ENCODE peak calls at places on chromosome 6, in ten cellular contexts. Z is SJSA1; L is NCI-H748 treated with DMSO at 0.1 percent for 48 hours; W is cardiac fibroblast; E is stimulated activated CD4-positive, alpha-beta T cell treated with anti-CD3 and anti-CD28 coated beads, Interleukin-15, amount 100 ng/mL, for 24 hours; G is activated gamma-delta T cell; S is NCI-H1092 treated with DMSO at 0.1 percent for 48 hours; N is GM19239; T is left ventricle myocardium superior; D is GM04504. Y is an unnamed sample.

GRCh38 chr6:17442196-17442595 is 48.8 kb downstream of the CAP2 start:
- DNase-seq in Z (no peak), L (no peak), W (no peak), E (no peak), G (no peak), S (no peak), N (no peak), T (no peak), D (no peak), Y (no peak)

GRCh38 chr6:85113934-85114582 is 335.8 kb upstream of the NT5E start:
- DNase-seq in Z (no peak), L (peak; percentile 52), W (peak; percentile 89), E (no peak), G (no peak), S (no peak), N (no peak), T (peak; percentile 26), D (no peak), Y (no peak)

GRCh38 chr6:50849016-50849748 is 30.5 kb downstream of the TFAP2B start:
- DNase-seq in Z (no peak), L (no peak), W (no peak), E (no peak), G (no peak), S (no peak), N (no peak), T (no peak), D (no peak), Y (no peak)

GRCh38 chr6:150099953-150100352 is 31.0 kb upstream of the ULBP3 start:
- DNase-seq in Z (no peak), L (no peak), W (no peak), E (no peak), G (no peak), S (no peak), N (no peak), T (no peak), D (no peak), Y (no peak)

GRCh38 chr6:154154389-154154967 is 115.4 kb downstream of the OPRM1 start:
- DNase-seq in Z (peak; percentile 46), L (peak; percentile 60), W (peak; percentile 85), E (peak; percentile 75), G (no peak), S (peak; percentile 75), N (no peak), T (no peak), D (peak; percentile 21), Y (peak; percentile 10)

GRCh38 chr6:100078509-100078908 is 84.5 kb upstream of the MCHR2 start:
- DNase-seq in Z (peak; percentile 43), L (no peak), W (peak; percentile 17), E (peak; percentile 3), G (no peak), S (no peak), N (no peak), T (no peak), D (no peak), Y (no peak)

GRCh38 chr6:31356216-31356945 is 598 bp downstream of the HLA-B start:
- DNase-seq in Z (no peak), L (no peak), W (no peak), E (peak; percentile 62), G (peak; percentile 41), S (no peak), N (no peak), T (peak; percentile 49), D (peak; percentile 22), Y (no peak)

GRCh38 chr6:39753745-39754084 is 28.5 kb upstream of the KIF6 start:
- DNase-seq in Z (no peak), L (no peak), W (peak; percentile 71), E (no peak), G (no peak), S (no peak), N (no peak), T (peak; percentile 32), D (peak; percentile 6), Y (no peak)

GRCh38 chr6:156697224-156697623 is 80.0 kb upstream of the ARID1B start:
- DNase-seq in Z (no peak), L (no peak), W (no peak), E (no peak), G (no peak), S (no peak), N (no peak), T (no peak), D (no peak), Y (no peak)

GRCh38 chr6:75126518-75126917 is 79.3 kb downstream of the COL12A1 start:
- DNase-seq in Z (no peak), L (no peak), W (no peak), E (no peak), G (no peak), S (no peak), N (no peak), T (no peak), D (no peak), Y (no peak)

GRCh38 chr6:30880563-30881252 is 3.6 kb upstream of the DDR1 start:
- DNase-seq in Z (no peak), L (peak; percentile 62), W (no peak), E (no peak), G (no peak), S (peak; percentile 43), N (no peak), T (no peak), D (no peak), Y (no peak)

GRCh38 chr6:20542927-20543602 is 8.8 kb downstream of the CDKAL1 start:
- DNase-seq in Z (peak; percentile 55), L (peak; percentile 99), W (peak; percentile 87), E (peak; percentile 35), G (no peak), S (no peak), N (peak; percentile 25), T (no peak), D (no peak), Y (no peak)

GRCh38 chr6:9583946-9584345 is 830.9 kb downstream of the TFAP2A start:
- DNase-seq in Z (no peak), L (no peak), W (no peak), E (no peak), G (no peak), S (no peak), N (no peak), T (no peak), D (no peak), Y (no peak)

GRCh38 chr6:71336901-71337300 is 48.3 kb downstream of the OGFRL1 start:
- DNase-seq in Z (no peak), L (no peak), W (no peak), E (no peak), G (no peak), S (no peak), N (no peak), T (no peak), D (no peak), Y (no peak)

GRCh38 chr6:84222426-84222825 is 5.0 kb downstream of the CEP162 start:
- DNase-seq in Z (no peak), L (no peak), W (no peak), E (no peak), G (no peak), S (no peak), N (no peak), T (no peak), D (no peak), Y (no peak)

GRCh38 chr6:133240511-133241087 is 558 bp upstream of the EYA4 start:
- DNase-seq in Z (peak; percentile 8), L (no peak), W (peak; percentile 13), E (no peak), G (no peak), S (peak; percentile 49), N (no peak), T (peak; percentile 68), D (no peak), Y (no peak)

GRCh38 chr6:167300902-167301425 is 9.8 kb downstream of the UNC93A start:
- DNase-seq in Z (no peak), L (no peak), W (no peak), E (no peak), G (no peak), S (no peak), N (no peak), T (no peak), D (no peak), Y (no peak)

GRCh38 chr6:13762648-13763441 is 51.2 kb upstream of the RANBP9 start:
- DNase-seq in Z (peak; percentile 50), L (no peak), W (peak; percentile 90), E (peak; percentile 38), G (no peak), S (peak; percentile 5), N (no peak), T (no peak), D (peak; percentile 85), Y (no peak)

GRCh38 chr6:31171931-31172882 is 1.7 kb upstream of the POU5F1 start:
- DNase-seq in Z (no peak), L (no peak), W (no peak), E (no peak), G (no peak), S (no peak), N (no peak), T (no peak), D (no peak), Y (no peak)

GRCh38 chr6:17490724-17491123 is 97.3 kb downstream of the CAP2 start:
- DNase-seq in Z (no peak), L (no peak), W (no peak), E (no peak), G (no peak), S (peak; percentile 9), N (no peak), T (no peak), D (no peak), Y (peak; percentile 95)

GRCh38 chr6:2412731-2413130 is 167.3 kb upstream of the GMDS start:
- DNase-seq in Z (no peak), L (no peak), W (peak; percentile 24), E (no peak), G (no peak), S (no peak), N (no peak), T (no peak), D (no peak), Y (no peak)

GRCh38 chr6:43759157-43759925 is 10.7 kb upstream of the VEGFA start:
- DNase-seq in Z (no peak), L (no peak), W (no peak), E (no peak), G (no peak), S (no peak), N (no peak), T (no peak), D (no peak), Y (no peak)

GRCh38 chr6:43269273-43270007 is 26.2 kb downstream of the TTBK1 start:
- DNase-seq in Z (peak; percentile 68), L (no peak), W (no peak), E (peak; percentile 66), G (peak; percentile 31), S (peak; percentile 71), N (no peak), T (peak; percentile 63), D (no peak), Y (no peak)

Y was measured in NCI-H446 treated with DMSO at 0.1 percent for 48 hours.